ENCODE peak calls at places on chromosomes 3 and 15, in five cellular contexts. One of them, this sample, is unnamed. For H3K9me3, the result is how much of the 10 kb centered on the place peaks cover.

GRCh38 chr15:58458076-58458475 is 26.3 kb downstream of the LIPC start:
- DNase-seq in CD4-positive, alpha-beta T cell: no peak
- DNase-seq in adipocyte: no peak
- DNase-seq in tibial artery: no peak
- DNase-seq in CD4-positive, CD25-positive, alpha-beta regulatory T cell: no peak
- DNase-seq in this sample: no peak

GRCh38 chr3:106056919-106057318 is 188.1 kb upstream of the CBLB start:
- DNase-seq in CD4-positive, alpha-beta T cell: no peak
- DNase-seq in adipocyte: peak
- DNase-seq in tibial artery: no peak
- DNase-seq in CD4-positive, CD25-positive, alpha-beta regulatory T cell: no peak
- DNase-seq in this sample: no peak

GRCh38 chr3:105362021-105362665 is 4.6 kb upstream of the ALCAM start:
- DNase-seq in CD4-positive, alpha-beta T cell: no peak
- DNase-seq in adipocyte: peak
- DNase-seq in tibial artery: no peak
- DNase-seq in CD4-positive, CD25-positive, alpha-beta regulatory T cell: no peak
- DNase-seq in this sample: no peak

GRCh38 chr15:91043190-91043874 is 20.9 kb upstream of the VPS33B start:
- DNase-seq in CD4-positive, alpha-beta T cell: no peak
- DNase-seq in adipocyte: no peak
- DNase-seq in tibial artery: no peak
- DNase-seq in CD4-positive, CD25-positive, alpha-beta regulatory T cell: no peak
- DNase-seq in this sample: no peak

GRCh38 chr3:57464801-57465200 is 79.3 kb downstream of the DNAH12 start:
- DNase-seq in CD4-positive, alpha-beta T cell: no peak
- DNase-seq in adipocyte: no peak
- DNase-seq in tibial artery: no peak
- DNase-seq in CD4-positive, CD25-positive, alpha-beta regulatory T cell: no peak
- DNase-seq in this sample: no peak

GRCh38 chr15:68797589-68798377 is 22.9 kb downstream of the ANP32A start:
- DNase-seq in CD4-positive, alpha-beta T cell: no peak
- DNase-seq in adipocyte: no peak
- DNase-seq in tibial artery: no peak
- DNase-seq in CD4-positive, CD25-positive, alpha-beta regulatory T cell: no peak
- DNase-seq in this sample: no peak

GRCh38 chr15:39887832-39888231 is 32.2 kb downstream of the GPR176 start:
- DNase-seq in CD4-positive, alpha-beta T cell: no peak
- DNase-seq in adipocyte: peak
- DNase-seq in tibial artery: peak
- DNase-seq in CD4-positive, CD25-positive, alpha-beta regulatory T cell: no peak
- DNase-seq in this sample: no peak

GRCh38 chr15:30885814-30886213 is 17.9 kb upstream of the FAN1 start:
- DNase-seq in CD4-positive, alpha-beta T cell: no peak
- DNase-seq in adipocyte: peak
- DNase-seq in tibial artery: no peak
- DNase-seq in CD4-positive, CD25-positive, alpha-beta regulatory T cell: no peak
- DNase-seq in this sample: no peak

GRCh38 chr3:183357564-183358079 is 70.8 kb downstream of the MCF2L2 start:
- DNase-seq in CD4-positive, alpha-beta T cell: no peak
- DNase-seq in adipocyte: no peak
- DNase-seq in tibial artery: no peak
- DNase-seq in CD4-positive, CD25-positive, alpha-beta regulatory T cell: no peak
- DNase-seq in this sample: no peak

GRCh38 chr15:98614681-98615080 is 33.7 kb upstream of the IGF1R start:
- DNase-seq in CD4-positive, alpha-beta T cell: no peak
- DNase-seq in adipocyte: no peak
- DNase-seq in tibial artery: no peak
- DNase-seq in CD4-positive, CD25-positive, alpha-beta regulatory T cell: no peak
- DNase-seq in this sample: no peak

GRCh38 chr15:58360421-58361090 is 71.2 kb upstream of the LIPC start:
- DNase-seq in CD4-positive, alpha-beta T cell: no peak
- DNase-seq in adipocyte: no peak
- DNase-seq in tibial artery: no peak
- DNase-seq in CD4-positive, CD25-positive, alpha-beta regulatory T cell: no peak
- DNase-seq in this sample: no peak

GRCh38 chr3:3800076-3800448 is 831 bp downstream of the LRRN1 start:
- DNase-seq in CD4-positive, alpha-beta T cell: no peak
- DNase-seq in adipocyte: peak
- DNase-seq in tibial artery: no peak
- DNase-seq in CD4-positive, CD25-positive, alpha-beta regulatory T cell: no peak
- DNase-seq in this sample: no peak

DNA sequence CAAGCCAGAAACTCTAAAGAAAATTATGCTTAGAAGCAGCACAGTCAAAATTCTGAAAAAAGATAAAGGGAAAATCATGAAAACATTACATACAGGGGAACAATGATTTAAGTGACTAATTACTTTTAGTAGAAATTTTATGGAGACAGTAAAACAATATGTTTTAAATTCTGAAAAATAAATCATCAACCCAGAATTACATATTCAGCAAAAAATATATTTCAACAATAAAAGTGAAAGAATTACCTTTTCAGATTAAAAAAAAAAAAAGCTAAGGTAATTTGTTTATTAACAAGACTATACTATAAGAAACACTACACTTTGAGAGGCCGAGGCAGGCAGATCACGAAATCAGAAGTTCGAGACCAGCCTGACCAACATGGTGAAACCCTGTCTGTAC is 32.4 kb upstream of the IGF2BP2 start:
- DNase-seq in CD4-positive, alpha-beta T cell: no peak
- DNase-seq in adipocyte: no peak
- DNase-seq in tibial artery: no peak
- DNase-seq in CD4-positive, CD25-positive, alpha-beta regulatory T cell: no peak
- DNase-seq in this sample: no peak
- H3K9me3 ChIP-seq in CD4-positive, alpha-beta T cell: under half
- H3K9me3 ChIP-seq in adipocyte: under half
- H3K9me3 ChIP-seq in tibial artery: under half
- H3K9me3 ChIP-seq in CD4-positive, CD25-positive, alpha-beta regulatory T cell: under half
- H3K9me3 ChIP-seq in this sample: under half

GRCh38 chr3:131163-131889 is 65.2 kb upstream of the CHL1 start:
- DNase-seq in CD4-positive, alpha-beta T cell: no peak
- DNase-seq in adipocyte: no peak
- DNase-seq in tibial artery: no peak
- DNase-seq in CD4-positive, CD25-positive, alpha-beta regulatory T cell: no peak
- DNase-seq in this sample: no peak
- H3K9me3 ChIP-seq in CD4-positive, alpha-beta T cell: under half
- H3K9me3 ChIP-seq in adipocyte: under half
- H3K9me3 ChIP-seq in tibial artery: under half
- H3K9me3 ChIP-seq in CD4-positive, CD25-positive, alpha-beta regulatory T cell: under half
- H3K9me3 ChIP-seq in this sample: under half

DNA sequence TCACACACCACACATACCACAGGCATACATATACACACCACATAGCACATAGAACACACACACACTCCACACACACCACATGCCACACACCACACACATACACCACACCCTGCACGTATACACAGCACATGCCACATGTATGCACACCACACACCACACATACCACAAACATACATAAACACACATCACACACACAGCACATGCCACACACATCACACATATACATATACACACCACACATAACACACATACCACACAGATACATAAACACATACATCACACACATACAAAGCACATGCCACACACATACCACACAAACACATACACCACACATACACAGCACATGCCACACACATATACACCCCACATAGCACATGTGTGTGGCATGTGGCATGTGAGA is 171.1 kb downstream of the OR4M2 start:
- DNase-seq in CD4-positive, alpha-beta T cell: no peak
- DNase-seq in adipocyte: no peak
- DNase-seq in tibial artery: no peak
- DNase-seq in CD4-positive, CD25-positive, alpha-beta regulatory T cell: no peak
- DNase-seq in this sample: no peak
- H3K9me3 ChIP-seq in CD4-positive, alpha-beta T cell: under half
- H3K9me3 ChIP-seq in adipocyte: under half
- H3K9me3 ChIP-seq in tibial artery: under half
- H3K9me3 ChIP-seq in CD4-positive, CD25-positive, alpha-beta regulatory T cell: under half
- H3K9me3 ChIP-seq in this sample: under half

DNA sequence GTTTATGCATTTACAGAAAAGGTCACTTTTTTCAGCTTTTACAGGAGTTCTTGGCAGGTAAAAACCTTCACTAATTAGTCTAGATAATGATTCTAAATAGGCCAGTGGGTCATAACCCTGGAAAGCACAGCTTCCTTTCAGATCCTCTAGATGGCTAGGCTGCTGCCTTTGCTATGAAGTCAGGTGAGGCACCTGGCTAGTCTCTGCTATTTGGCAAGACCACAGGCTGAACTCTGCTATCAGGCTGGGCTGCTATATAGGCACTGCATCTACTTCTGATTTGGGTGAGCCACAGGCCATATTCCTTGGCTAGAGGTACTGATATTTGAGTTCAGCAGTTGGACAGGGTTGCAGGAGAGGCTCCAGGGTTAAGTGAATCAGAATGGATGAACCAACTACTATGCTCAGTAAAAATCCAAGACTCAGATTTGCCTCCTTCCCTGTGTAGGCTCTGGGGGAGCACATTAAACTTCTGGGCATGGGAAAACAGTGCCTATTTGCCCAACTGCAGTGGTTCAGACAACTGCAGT is 665.7 kb upstream of the TBL1XR1 start:
- DNase-seq in CD4-positive, alpha-beta T cell: no peak
- DNase-seq in adipocyte: no peak
- DNase-seq in tibial artery: no peak
- DNase-seq in CD4-positive, CD25-positive, alpha-beta regulatory T cell: no peak
- DNase-seq in this sample: no peak
- H3K9me3 ChIP-seq in CD4-positive, alpha-beta T cell: under half
- H3K9me3 ChIP-seq in adipocyte: under half
- H3K9me3 ChIP-seq in tibial artery: under half
- H3K9me3 ChIP-seq in CD4-positive, CD25-positive, alpha-beta regulatory T cell: under half
- H3K9me3 ChIP-seq in this sample: under half

GRCh38 chr3:58899953-58900298 is 149.9 kb downstream of the CFAP20DC start:
- DNase-seq in CD4-positive, alpha-beta T cell: no peak
- DNase-seq in adipocyte: no peak
- DNase-seq in tibial artery: no peak
- DNase-seq in CD4-positive, CD25-positive, alpha-beta regulatory T cell: no peak
- DNase-seq in this sample: no peak

GRCh38 chr3:58899159-58899952 is 150.5 kb downstream of the CFAP20DC start:
- DNase-seq in CD4-positive, alpha-beta T cell: no peak
- DNase-seq in adipocyte: peak
- DNase-seq in tibial artery: no peak
- DNase-seq in CD4-positive, CD25-positive, alpha-beta regulatory T cell: no peak
- DNase-seq in this sample: no peak

GRCh38 chr3:58900372-58900771 is 149.5 kb downstream of the CFAP20DC start:
- DNase-seq in CD4-positive, alpha-beta T cell: no peak
- DNase-seq in adipocyte: no peak
- DNase-seq in tibial artery: no peak
- DNase-seq in CD4-positive, CD25-positive, alpha-beta regulatory T cell: no peak
- DNase-seq in this sample: no peak

DNA sequence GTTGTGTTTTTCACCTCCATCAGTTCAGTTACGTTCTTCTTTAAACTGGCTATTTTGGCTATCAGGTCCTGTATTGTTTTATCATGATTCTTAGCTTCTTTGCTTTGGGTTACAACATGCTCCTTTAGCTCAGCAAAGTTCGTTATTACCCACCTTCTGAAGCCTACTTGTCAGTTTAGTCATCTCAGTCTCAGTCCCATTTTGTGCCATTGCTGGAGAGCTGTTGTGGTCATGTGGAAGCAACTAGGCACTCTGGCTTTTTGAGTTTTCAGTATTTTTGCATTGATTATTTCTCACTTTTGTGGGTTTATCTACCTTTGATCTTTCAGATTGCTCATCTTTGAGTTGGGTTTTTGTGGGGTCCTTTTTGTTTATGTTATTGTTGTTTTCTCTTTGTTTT is 151.3 kb downstream of the CFAP20DC start:
- DNase-seq in CD4-positive, alpha-beta T cell: no peak
- DNase-seq in adipocyte: no peak
- DNase-seq in tibial artery: no peak
- DNase-seq in CD4-positive, CD25-positive, alpha-beta regulatory T cell: no peak
- DNase-seq in this sample: no peak
- H3K9me3 ChIP-seq in CD4-positive, alpha-beta T cell: under half
- H3K9me3 ChIP-seq in adipocyte: under half
- H3K9me3 ChIP-seq in tibial artery: under half
- H3K9me3 ChIP-seq in CD4-positive, CD25-positive, alpha-beta regulatory T cell: under half
- H3K9me3 ChIP-seq in this sample: under half

DNA sequence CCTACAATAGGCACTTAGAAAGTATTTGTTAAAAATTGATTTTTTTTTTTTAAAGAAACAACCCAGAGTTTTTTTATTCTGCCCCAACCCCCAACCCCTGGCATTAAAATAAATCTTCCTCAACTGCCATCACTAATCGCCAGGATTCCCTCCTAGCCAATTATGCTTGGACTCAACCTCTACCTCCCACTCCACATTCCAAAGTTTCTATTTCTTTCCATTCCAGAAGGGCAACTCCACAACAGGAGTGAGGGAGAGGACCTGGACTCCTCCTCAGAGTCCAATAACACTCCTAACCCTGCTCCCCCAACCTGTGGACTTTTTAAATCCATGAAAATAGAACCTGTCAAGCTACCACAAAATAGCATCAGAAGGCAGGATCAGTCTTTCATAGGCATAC is 99.4 kb downstream of the ADAMTS9 start:
- DNase-seq in CD4-positive, alpha-beta T cell: no peak
- DNase-seq in adipocyte: no peak
- DNase-seq in tibial artery: no peak
- DNase-seq in CD4-positive, CD25-positive, alpha-beta regulatory T cell: no peak
- DNase-seq in this sample: no peak
- H3K9me3 ChIP-seq in CD4-positive, alpha-beta T cell: under half
- H3K9me3 ChIP-seq in adipocyte: under half
- H3K9me3 ChIP-seq in tibial artery: under half
- H3K9me3 ChIP-seq in CD4-positive, CD25-positive, alpha-beta regulatory T cell: under half
- H3K9me3 ChIP-seq in this sample: under half

GRCh38 chr15:25208735-25209134 is 230.1 kb downstream of the UBE3A start:
- DNase-seq in CD4-positive, alpha-beta T cell: no peak
- DNase-seq in adipocyte: no peak
- DNase-seq in tibial artery: no peak
- DNase-seq in CD4-positive, CD25-positive, alpha-beta regulatory T cell: no peak
- DNase-seq in this sample: no peak
- H3K9me3 ChIP-seq in CD4-positive, alpha-beta T cell: under half
- H3K9me3 ChIP-seq in adipocyte: under half
- H3K9me3 ChIP-seq in tibial artery: under half
- H3K9me3 ChIP-seq in CD4-positive, CD25-positive, alpha-beta regulatory T cell: under half
- H3K9me3 ChIP-seq in this sample: under half

DNA sequence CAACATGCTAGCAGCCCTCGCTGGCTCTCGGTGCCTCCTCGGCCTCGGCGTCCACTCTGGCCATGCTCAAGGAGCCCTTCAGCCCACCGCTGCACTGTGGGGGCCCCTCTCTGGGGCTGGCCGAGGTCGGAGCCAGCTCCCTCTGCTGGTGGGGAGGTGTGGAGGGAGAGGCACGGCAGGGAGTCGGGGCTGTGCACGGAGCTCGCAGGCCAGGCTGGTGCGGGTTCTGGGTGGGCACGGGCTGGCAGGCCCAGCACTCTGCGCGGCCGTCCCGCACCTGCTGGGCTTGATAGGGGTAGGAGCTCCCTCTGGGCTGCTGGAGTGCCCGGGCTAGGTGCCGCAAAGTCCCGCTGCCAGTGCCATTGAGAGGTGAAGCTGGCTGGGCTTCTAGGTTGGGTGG is 251.0 kb downstream of the SQOR start:
- DNase-seq in CD4-positive, alpha-beta T cell: no peak
- DNase-seq in adipocyte: no peak
- DNase-seq in tibial artery: no peak
- DNase-seq in CD4-positive, CD25-positive, alpha-beta regulatory T cell: no peak
- DNase-seq in this sample: no peak
- H3K9me3 ChIP-seq in CD4-positive, alpha-beta T cell: under half
- H3K9me3 ChIP-seq in adipocyte: under half
- H3K9me3 ChIP-seq in tibial artery: under half
- H3K9me3 ChIP-seq in CD4-positive, CD25-positive, alpha-beta regulatory T cell: under half
- H3K9me3 ChIP-seq in this sample: under half

DNA sequence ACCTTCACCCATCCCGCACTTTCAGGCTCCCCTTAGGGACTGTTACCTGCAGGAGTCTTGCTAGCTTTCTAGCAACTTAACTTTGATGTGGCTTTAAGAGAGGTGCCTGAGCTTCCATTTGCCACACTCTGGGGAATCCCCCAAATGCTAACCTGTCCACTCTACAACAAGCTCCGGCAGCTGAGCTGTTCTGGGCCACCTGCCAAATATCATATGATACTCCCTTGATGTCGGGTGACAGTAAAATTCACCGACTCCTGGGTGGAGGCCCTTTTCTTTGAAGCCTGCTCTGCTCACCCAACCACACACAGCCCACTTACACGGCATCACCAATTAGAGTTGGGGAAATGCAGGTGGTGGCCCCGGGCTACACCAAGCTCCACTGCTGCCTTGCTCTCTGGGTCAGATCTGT is 38.0 kb upstream of the XCR1 start:
- DNase-seq in CD4-positive, alpha-beta T cell: peak
- DNase-seq in adipocyte: no peak
- DNase-seq in tibial artery: no peak
- DNase-seq in CD4-positive, CD25-positive, alpha-beta regulatory T cell: peak
- DNase-seq in this sample: peak
- H3K9me3 ChIP-seq in CD4-positive, alpha-beta T cell: under half
- H3K9me3 ChIP-seq in adipocyte: under half
- H3K9me3 ChIP-seq in tibial artery: under half
- H3K9me3 ChIP-seq in CD4-positive, CD25-positive, alpha-beta regulatory T cell: under half
- H3K9me3 ChIP-seq in this sample: under half

This sample was measured in T-helper 17 cell.